ENCODE peak calls at places on chromosome 17, in nine cellular contexts. One of them, this sample, is unnamed.

GRCh38 chr17:56440391-56440790 is 153.1 kb upstream of the NOG start:
- DNase-seq in tibial artery: no peak
- DNase-seq in GM23338: no peak
- DNase-seq in naive thymus-derived CD4-positive, alpha-beta T cell: no peak
- DNase-seq in aorta: no peak
- DNase-seq in suprapubic skin: no peak
- DNase-seq in neural progenitor cell: no peak
- DNase-seq in cardiac muscle cell: no peak
- DNase-seq in sigmoid colon: no peak
- DNase-seq in this sample: no peak

GRCh38 chr17:27460196-27460725 is 4.0 kb downstream of the KSR1 start:
- DNase-seq in naive thymus-derived CD4-positive, alpha-beta T cell: no peak
- DNase-seq in sigmoid colon: no peak
- DNase-seq in GM23338: no peak
- DNase-seq in aorta: no peak
- DNase-seq in tibial artery: no peak
- DNase-seq in suprapubic skin: no peak
- DNase-seq in neural progenitor cell: no peak
- DNase-seq in cardiac muscle cell: no peak
- DNase-seq in this sample: no peak

GRCh38 chr17:33647976-33648375 is 354.9 kb upstream of the ASIC2 start:
- DNase-seq in GM23338: peak; percentile 67
- DNase-seq in sigmoid colon: no peak
- DNase-seq in tibial artery: no peak
- DNase-seq in cardiac muscle cell: peak; percentile 43
- DNase-seq in aorta: no peak
- DNase-seq in neural progenitor cell: peak; percentile 63
- DNase-seq in naive thymus-derived CD4-positive, alpha-beta T cell: no peak
- DNase-seq in suprapubic skin: no peak
- DNase-seq in this sample: no peak

GRCh38 chr17:49459401-49459984 is 35.6 kb upstream of the NGFR start:
- DNase-seq in sigmoid colon: no peak
- DNase-seq in aorta: no peak
- DNase-seq in neural progenitor cell: no peak
- DNase-seq in GM23338: peak; percentile 66
- DNase-seq in cardiac muscle cell: peak; percentile 27
- DNase-seq in tibial artery: no peak
- DNase-seq in naive thymus-derived CD4-positive, alpha-beta T cell: no peak
- DNase-seq in suprapubic skin: no peak
- DNase-seq in this sample: no peak

GRCh38 chr17:6555331-6556120 is 829 bp downstream of the PITPNM3 start:
- DNase-seq in neural progenitor cell: peak; percentile 74
- DNase-seq in sigmoid colon: no peak
- DNase-seq in tibial artery: no peak
- DNase-seq in cardiac muscle cell: no peak
- DNase-seq in GM23338: peak; percentile 78
- DNase-seq in suprapubic skin: no peak
- DNase-seq in naive thymus-derived CD4-positive, alpha-beta T cell: no peak
- DNase-seq in aorta: no peak
- DNase-seq in this sample: no peak

GRCh38 chr17:77003699-77004098 is 135.5 kb downstream of the MGAT5B start:
- DNase-seq in suprapubic skin: no peak
- DNase-seq in aorta: no peak
- DNase-seq in GM23338: no peak
- DNase-seq in cardiac muscle cell: no peak
- DNase-seq in neural progenitor cell: no peak
- DNase-seq in naive thymus-derived CD4-positive, alpha-beta T cell: no peak
- DNase-seq in tibial artery: no peak
- DNase-seq in sigmoid colon: no peak
- DNase-seq in this sample: no peak

GRCh38 chr17:4357030-4357635 is 9.3 kb downstream of the UBE2G1 start:
- DNase-seq in neural progenitor cell: no peak
- DNase-seq in GM23338: no peak
- DNase-seq in cardiac muscle cell: no peak
- DNase-seq in sigmoid colon: no peak
- DNase-seq in tibial artery: no peak
- DNase-seq in naive thymus-derived CD4-positive, alpha-beta T cell: no peak
- DNase-seq in aorta: no peak
- DNase-seq in suprapubic skin: no peak
- DNase-seq in this sample: no peak

GRCh38 chr17:29958947-29959657 is 17.7 kb downstream of the EFCAB5 start:
- DNase-seq in naive thymus-derived CD4-positive, alpha-beta T cell: no peak
- DNase-seq in tibial artery: no peak
- DNase-seq in sigmoid colon: no peak
- DNase-seq in aorta: no peak
- DNase-seq in neural progenitor cell: no peak
- DNase-seq in cardiac muscle cell: no peak
- DNase-seq in suprapubic skin: no peak
- DNase-seq in GM23338: no peak
- DNase-seq in this sample: no peak

GRCh38 chr17:62760059-62760887 is 47.8 kb downstream of the MARCHF10 start:
- DNase-seq in suprapubic skin: no peak
- DNase-seq in tibial artery: no peak
- DNase-seq in naive thymus-derived CD4-positive, alpha-beta T cell: no peak
- DNase-seq in GM23338: no peak
- DNase-seq in sigmoid colon: no peak
- DNase-seq in cardiac muscle cell: no peak
- DNase-seq in aorta: no peak
- DNase-seq in neural progenitor cell: no peak
- DNase-seq in this sample: no peak

GRCh38 chr17:44976198-44976597 is 8.1 kb upstream of the C1QL1 start:
- DNase-seq in cardiac muscle cell: no peak
- DNase-seq in GM23338: no peak
- DNase-seq in tibial artery: no peak
- DNase-seq in sigmoid colon: no peak
- DNase-seq in neural progenitor cell: no peak
- DNase-seq in suprapubic skin: no peak
- DNase-seq in aorta: no peak
- DNase-seq in naive thymus-derived CD4-positive, alpha-beta T cell: no peak
- DNase-seq in this sample: no peak

GRCh38 chr17:82273327-82274133 is at the start of gene CSNK1D:
- DNase-seq in cardiac muscle cell: peak; percentile 96
- DNase-seq in tibial artery: peak; percentile 95
- DNase-seq in aorta: peak; percentile 93
- DNase-seq in GM23338: peak; percentile 94
- DNase-seq in naive thymus-derived CD4-positive, alpha-beta T cell: peak; percentile 90
- DNase-seq in suprapubic skin: peak; percentile 96
- DNase-seq in sigmoid colon: peak; percentile 95
- DNase-seq in neural progenitor cell: peak; percentile 96
- DNase-seq in this sample: peak; percentile 91

GRCh38 chr17:81471804-81472456 is 40.7 kb downstream of the ACTG1 start:
- DNase-seq in aorta: peak; percentile 71
- DNase-seq in sigmoid colon: peak; percentile 97
- DNase-seq in naive thymus-derived CD4-positive, alpha-beta T cell: no peak
- DNase-seq in tibial artery: peak; percentile 97
- DNase-seq in suprapubic skin: peak; percentile 94
- DNase-seq in cardiac muscle cell: peak; percentile 32
- DNase-seq in GM23338: peak; percentile 72
- DNase-seq in neural progenitor cell: peak; percentile 47
- DNase-seq in this sample: peak; percentile 89

GRCh38 chr17:2137342-2138098 is 82.6 kb downstream of the HIC1 start:
- DNase-seq in aorta: no peak
- DNase-seq in sigmoid colon: no peak
- DNase-seq in tibial artery: no peak
- DNase-seq in neural progenitor cell: peak; percentile 84
- DNase-seq in naive thymus-derived CD4-positive, alpha-beta T cell: no peak
- DNase-seq in cardiac muscle cell: no peak
- DNase-seq in GM23338: peak; percentile 93
- DNase-seq in suprapubic skin: no peak
- DNase-seq in this sample: no peak

GRCh38 chr17:7281953-7282751 is 634 bp downstream of the SLC2A4 start:
- DNase-seq in sigmoid colon: peak; percentile 87
- DNase-seq in aorta: peak; percentile 60
- DNase-seq in naive thymus-derived CD4-positive, alpha-beta T cell: no peak
- DNase-seq in cardiac muscle cell: peak; percentile 83
- DNase-seq in neural progenitor cell: no peak
- DNase-seq in tibial artery: peak; percentile 86
- DNase-seq in GM23338: peak; percentile 45
- DNase-seq in suprapubic skin: no peak
- DNase-seq in this sample: peak; percentile 97

GRCh38 chr17:77723909-77724875 is 234.3 kb upstream of the TNRC6C start:
- DNase-seq in sigmoid colon: no peak
- DNase-seq in GM23338: no peak
- DNase-seq in aorta: no peak
- DNase-seq in naive thymus-derived CD4-positive, alpha-beta T cell: no peak
- DNase-seq in cardiac muscle cell: no peak
- DNase-seq in tibial artery: no peak
- DNase-seq in suprapubic skin: no peak
- DNase-seq in neural progenitor cell: no peak
- DNase-seq in this sample: no peak

GRCh38 chr17:208429-208828 is 27.0 kb upstream of the DOC2B start:
- DNase-seq in tibial artery: no peak
- DNase-seq in cardiac muscle cell: no peak
- DNase-seq in sigmoid colon: peak; percentile 54
- DNase-seq in neural progenitor cell: no peak
- DNase-seq in GM23338: no peak
- DNase-seq in suprapubic skin: no peak
- DNase-seq in aorta: peak; percentile 23
- DNase-seq in naive thymus-derived CD4-positive, alpha-beta T cell: no peak
- DNase-seq in this sample: no peak
- H3K27ac ChIP-seq in tibial artery: no peak overlapping the region
- H3K27ac ChIP-seq in cardiac muscle cell: no peak overlapping the region
- H3K27ac ChIP-seq in sigmoid colon: no peak overlapping the region
- H3K27ac ChIP-seq in neural progenitor cell: no peak overlapping the region
- H3K27ac ChIP-seq in GM23338: no peak overlapping the region
- H3K27ac ChIP-seq in suprapubic skin: no peak overlapping the region
- H3K27ac ChIP-seq in aorta: no peak overlapping the region
- H3K27ac ChIP-seq in naive thymus-derived CD4-positive, alpha-beta T cell: no peak overlapping the region
- H3K27ac ChIP-seq in this sample: no peak overlapping the region

GRCh38 chr17:17940451-17940911 is 31.7 kb downstream of the TOM1L2 start:
- DNase-seq in naive thymus-derived CD4-positive, alpha-beta T cell: no peak
- DNase-seq in neural progenitor cell: no peak
- DNase-seq in suprapubic skin: no peak
- DNase-seq in sigmoid colon: no peak
- DNase-seq in cardiac muscle cell: no peak
- DNase-seq in GM23338: no peak
- DNase-seq in aorta: no peak
- DNase-seq in tibial artery: no peak
- DNase-seq in this sample: no peak

GRCh38 chr17:17938388-17939107 is 33.7 kb downstream of the TOM1L2 start:
- DNase-seq in tibial artery: no peak
- DNase-seq in sigmoid colon: no peak
- DNase-seq in neural progenitor cell: no peak
- DNase-seq in naive thymus-derived CD4-positive, alpha-beta T cell: no peak
- DNase-seq in aorta: no peak
- DNase-seq in GM23338: no peak
- DNase-seq in cardiac muscle cell: peak; percentile 41
- DNase-seq in suprapubic skin: no peak
- DNase-seq in this sample: no peak

GRCh38 chr17:17935321-17936271 is 36.6 kb downstream of the TOM1L2 start:
- DNase-seq in aorta: peak; percentile 66
- DNase-seq in neural progenitor cell: no peak
- DNase-seq in suprapubic skin: no peak
- DNase-seq in GM23338: no peak
- DNase-seq in naive thymus-derived CD4-positive, alpha-beta T cell: no peak
- DNase-seq in sigmoid colon: peak; percentile 75
- DNase-seq in tibial artery: peak; percentile 71
- DNase-seq in cardiac muscle cell: no peak
- DNase-seq in this sample: peak; percentile 44

GRCh38 chr17:17937450-17937849 is 34.8 kb downstream of the TOM1L2 start:
- DNase-seq in cardiac muscle cell: no peak
- DNase-seq in aorta: no peak
- DNase-seq in sigmoid colon: no peak
- DNase-seq in GM23338: no peak
- DNase-seq in neural progenitor cell: no peak
- DNase-seq in tibial artery: no peak
- DNase-seq in suprapubic skin: no peak
- DNase-seq in naive thymus-derived CD4-positive, alpha-beta T cell: no peak
- DNase-seq in this sample: no peak

DNA sequence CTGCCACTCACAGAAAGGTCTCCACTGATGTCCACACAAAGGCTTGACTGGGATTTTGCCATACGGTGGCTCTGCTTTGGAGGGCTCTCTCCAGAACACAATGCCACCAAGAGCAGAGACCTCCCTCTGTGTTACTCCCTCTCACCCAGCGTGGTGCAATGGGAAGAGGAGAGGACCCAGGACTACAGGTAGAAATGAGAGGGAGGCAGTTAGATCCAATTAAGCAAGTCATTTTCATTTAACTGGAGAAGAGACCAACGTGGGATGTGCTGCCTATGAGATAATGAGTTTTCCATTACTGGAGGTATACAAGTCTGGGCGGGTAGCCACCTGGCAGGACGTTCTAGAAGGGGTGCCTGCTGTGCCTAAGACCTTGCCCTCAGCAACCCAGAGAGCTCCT is 34.2 kb downstream of the TOM1L2 start:
- DNase-seq in GM23338: no peak
- DNase-seq in naive thymus-derived CD4-positive, alpha-beta T cell: no peak
- DNase-seq in neural progenitor cell: no peak
- DNase-seq in suprapubic skin: no peak
- DNase-seq in cardiac muscle cell: no peak
- DNase-seq in aorta: no peak
- DNase-seq in tibial artery: no peak
- DNase-seq in sigmoid colon: no peak
- DNase-seq in this sample: no peak
- H3K27ac ChIP-seq in GM23338: no peak overlapping the region
- H3K27ac ChIP-seq in naive thymus-derived CD4-positive, alpha-beta T cell: no peak overlapping the region
- H3K27ac ChIP-seq in neural progenitor cell: no peak overlapping the region
- H3K27ac ChIP-seq in suprapubic skin: peak overlapping the region; percentile 44
- H3K27ac ChIP-seq in cardiac muscle cell: no peak overlapping the region
- H3K27ac ChIP-seq in aorta: no peak overlapping the region
- H3K27ac ChIP-seq in tibial artery: no peak overlapping the region
- H3K27ac ChIP-seq in sigmoid colon: no peak overlapping the region
- H3K27ac ChIP-seq in this sample: peak overlapping the region; percentile 24

DNA sequence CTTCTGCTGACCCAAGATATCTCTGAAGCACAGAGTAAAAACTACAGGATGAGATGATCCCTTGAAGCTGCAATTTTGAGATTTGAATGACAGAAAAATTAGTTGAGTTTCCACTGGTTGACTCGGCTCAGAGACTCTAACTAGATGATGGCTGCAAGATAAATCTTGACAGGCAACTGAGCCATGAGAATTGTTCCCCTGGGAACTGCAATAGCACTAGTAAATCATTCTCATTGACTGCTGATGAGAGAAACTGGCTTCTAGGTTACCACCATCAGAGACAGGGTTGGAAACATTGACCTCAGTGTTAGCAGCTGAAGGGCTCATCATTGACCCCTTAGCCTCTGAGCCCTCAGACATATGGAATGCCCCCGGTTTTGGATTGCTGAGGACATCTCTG is 125.4 kb upstream of the COX10 start:
- DNase-seq in GM23338: no peak
- DNase-seq in aorta: no peak
- DNase-seq in tibial artery: no peak
- DNase-seq in neural progenitor cell: no peak
- DNase-seq in suprapubic skin: no peak
- DNase-seq in sigmoid colon: no peak
- DNase-seq in cardiac muscle cell: no peak
- DNase-seq in naive thymus-derived CD4-positive, alpha-beta T cell: no peak
- DNase-seq in this sample: no peak
- H3K27ac ChIP-seq in GM23338: no peak overlapping the region
- H3K27ac ChIP-seq in aorta: no peak overlapping the region
- H3K27ac ChIP-seq in tibial artery: no peak overlapping the region
- H3K27ac ChIP-seq in neural progenitor cell: no peak overlapping the region
- H3K27ac ChIP-seq in suprapubic skin: no peak overlapping the region
- H3K27ac ChIP-seq in sigmoid colon: no peak overlapping the region
- H3K27ac ChIP-seq in cardiac muscle cell: no peak overlapping the region
- H3K27ac ChIP-seq in naive thymus-derived CD4-positive, alpha-beta T cell: no peak overlapping the region
- H3K27ac ChIP-seq in this sample: no peak overlapping the region

DNA sequence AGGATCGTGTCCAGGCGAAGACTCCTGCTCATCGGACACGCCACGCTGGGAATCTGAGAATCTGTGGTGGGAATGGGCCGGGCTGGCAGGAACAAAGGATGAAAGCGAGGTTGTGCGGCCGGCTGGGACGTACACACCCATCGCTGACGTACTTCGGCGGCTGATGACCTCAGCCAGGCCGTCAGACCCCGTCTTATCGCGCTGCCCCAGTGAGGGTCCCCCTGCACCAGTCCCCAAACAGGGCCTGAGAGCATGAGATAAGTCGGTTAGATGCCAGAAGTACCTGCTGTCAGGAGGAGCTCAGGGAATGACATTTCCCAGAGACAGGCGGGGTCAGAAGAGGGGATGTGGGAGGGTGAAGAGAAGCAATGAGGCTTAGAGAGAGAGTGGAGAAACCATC is 16.0 kb upstream of the SP6 start:
- DNase-seq in naive thymus-derived CD4-positive, alpha-beta T cell: no peak
- DNase-seq in neural progenitor cell: no peak
- DNase-seq in GM23338: no peak
- DNase-seq in tibial artery: no peak
- DNase-seq in aorta: no peak
- DNase-seq in cardiac muscle cell: peak; percentile 77
- DNase-seq in suprapubic skin: no peak
- DNase-seq in sigmoid colon: no peak
- DNase-seq in this sample: no peak
- H3K27ac ChIP-seq in naive thymus-derived CD4-positive, alpha-beta T cell: no peak overlapping the region
- H3K27ac ChIP-seq in neural progenitor cell: no peak overlapping the region
- H3K27ac ChIP-seq in GM23338: no peak overlapping the region
- H3K27ac ChIP-seq in tibial artery: no peak overlapping the region
- H3K27ac ChIP-seq in aorta: no peak overlapping the region
- H3K27ac ChIP-seq in cardiac muscle cell: peak overlapping the region; percentile 66
- H3K27ac ChIP-seq in suprapubic skin: no peak overlapping the region
- H3K27ac ChIP-seq in sigmoid colon: no peak overlapping the region
- H3K27ac ChIP-seq in this sample: no peak overlapping the region

This sample was measured in psoas muscle.